ENCODE peak calls at places on chromosome 15, in eight cellular contexts. L is WERI-Rb-1, Y is fibroblast of lung, F is GM23338, H is colonic mucosa, T is mammary epithelial cell, D is progenitor cell of endocrine pancreas, K is fibroblast of the aortic adventitia. B is an unnamed sample.

GRCh38 chr15:96064351-96064756 is 266.1 kb upstream of the NR2F2 start:
- DNase-seq in L (no peak), Y (peak), F (peak), H (no peak), T (no peak), D (no peak), K (peak), B (no peak)

GRCh38 chr15:88725305-88726220 is 77.7 kb upstream of the ACAN start:
- DNase-seq in L (no peak), Y (no peak), F (no peak), H (no peak), T (no peak), D (no peak), K (no peak), B (no peak)

GRCh38 chr15:39919740-39920509 is at the start of gene GPR176:
- DNase-seq in L (peak), Y (peak), F (peak), H (peak), T (peak), D (peak), K (peak), B (peak)

GRCh38 chr15:61049003-61049402 is 180.1 kb downstream of the RORA start:
- DNase-seq in L (no peak), Y (no peak), F (no peak), H (no peak), T (no peak), D (no peak), K (no peak), B (no peak)

GRCh38 chr15:77983708-77984445 is 93.6 kb downstream of the TBC1D2B start:
- DNase-seq in L (peak), Y (peak), F (peak), H (peak), T (no peak), D (no peak), K (no peak), B (no peak)

GRCh38 chr15:27017168-27017809 is 46.3 kb downstream of the GABRG3 start:
- DNase-seq in L (peak), Y (peak), F (peak), H (no peak), T (peak), D (peak), K (peak), B (peak)

GRCh38 chr15:76866008-76866407 is 39.1 kb downstream of the SCAPER start:
- DNase-seq in L (no peak), Y (peak), F (no peak), H (no peak), T (peak), D (no peak), K (no peak), B (no peak)

GRCh38 chr15:43886558-43886957 is 59.8 kb downstream of the WDR76 start:
- DNase-seq in L (no peak), Y (no peak), F (no peak), H (no peak), T (no peak), D (no peak), K (no peak), B (no peak)

GRCh38 chr15:43998607-43999006 is 171.8 kb downstream of the WDR76 start:
- DNase-seq in L (no peak), Y (peak), F (peak), H (peak), T (no peak), D (no peak), K (peak), B (no peak)

GRCh38 chr15:55322452-55322851 is 3.4 kb downstream of the PIGB start:
- DNase-seq in L (no peak), Y (no peak), F (no peak), H (no peak), T (no peak), D (no peak), K (no peak), B (no peak)

GRCh38 chr15:59484399-59484798 is 46.4 kb downstream of the FAM81A start:
- DNase-seq in L (no peak), Y (no peak), F (no peak), H (no peak), T (no peak), D (no peak), K (no peak), B (no peak)

GRCh38 chr15:42037650-42038049 is 16.8 kb upstream of the PLA2G4E start:
- DNase-seq in L (no peak), Y (no peak), F (no peak), H (peak), T (peak), D (no peak), K (no peak), B (no peak)

GRCh38 chr15:31397851-31398661 is 71.4 kb downstream of the KLF13 start:
- DNase-seq in L (no peak), Y (no peak), F (peak), H (peak), T (peak), D (no peak), K (no peak), B (no peak)

GRCh38 chr15:31279221-31280036 is 47.2 kb upstream of the KLF13 start:
- DNase-seq in L (no peak), Y (no peak), F (no peak), H (peak), T (peak), D (no peak), K (no peak), B (no peak)

GRCh38 chr15:65818927-65819562 is 27.0 kb upstream of the DENND4A start:
- DNase-seq in L (no peak), Y (no peak), F (no peak), H (no peak), T (no peak), D (no peak), K (no peak), B (no peak)

GRCh38 chr15:94607176-94607654 is 375.9 kb downstream of the MCTP2 start:
- DNase-seq in L (no peak), Y (peak), F (no peak), H (no peak), T (peak), D (no peak), K (no peak), B (no peak)

GRCh38 chr15:84950570-84951111 is 31.0 kb upstream of the PDE8A start:
- DNase-seq in L (no peak), Y (no peak), F (no peak), H (no peak), T (no peak), D (no peak), K (no peak), B (no peak)

GRCh38 chr15:84947947-84948830 is 33.5 kb upstream of the PDE8A start:
- DNase-seq in L (no peak), Y (peak), F (no peak), H (no peak), T (peak), D (no peak), K (peak), B (no peak)

GRCh38 chr15:84949845-84950569 is 31.6 kb upstream of the PDE8A start:
- DNase-seq in L (no peak), Y (peak), F (no peak), H (no peak), T (no peak), D (no peak), K (peak), B (no peak)

GRCh38 chr15:84946772-84947489 is 34.7 kb upstream of the PDE8A start:
- DNase-seq in L (no peak), Y (no peak), F (no peak), H (no peak), T (no peak), D (no peak), K (no peak), B (no peak)

DNA sequence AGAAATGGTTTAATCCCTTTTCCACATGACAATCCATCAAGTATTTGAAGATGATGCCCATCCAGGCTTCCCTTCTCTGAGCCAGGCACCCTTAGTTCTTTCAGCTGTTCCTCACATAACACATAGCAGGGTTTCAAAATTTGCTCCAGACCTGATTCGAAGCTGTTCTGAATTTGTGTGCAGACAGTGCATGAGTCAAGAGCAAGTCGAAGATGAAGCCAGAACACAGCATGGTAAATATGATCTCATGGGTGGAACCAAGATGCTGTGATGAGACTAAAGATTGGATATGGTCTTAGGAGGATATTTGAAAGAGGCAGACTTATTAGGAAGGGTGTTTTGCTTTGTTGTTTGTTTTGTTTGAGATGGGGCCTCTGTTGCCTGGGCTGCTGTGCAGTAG is 32.6 kb upstream of the PDE8A start:
- DNase-seq in L (no peak), Y (peak), F (no peak), H (no peak), T (no peak), D (no peak), K (peak), B (no peak)
- TF ChIP-seq CTCF in L (no peak), Y (no peak), F (no peak), H (no peak), T (no peak), D (no peak), K (no peak), B (no peak)

GRCh38 chr15:100672959-100673358 is 70.6 kb downstream of the ASB7 start:
- DNase-seq in L (no peak), Y (no peak), F (no peak), H (no peak), T (no peak), D (no peak), K (no peak), B (no peak)

GRCh38 chr15:100670505-100671021 is 68.2 kb downstream of the ASB7 start:
- DNase-seq in L (no peak), Y (no peak), F (no peak), H (no peak), T (no peak), D (no peak), K (no peak), B (no peak)

GRCh38 chr15:100671124-100671680 is 68.8 kb downstream of the ASB7 start:
- DNase-seq in L (no peak), Y (no peak), F (no peak), H (no peak), T (no peak), D (no peak), K (no peak), B (no peak)

GRCh38 chr15:100669260-100669659 is 66.9 kb downstream of the ASB7 start:
- DNase-seq in L (no peak), Y (no peak), F (no peak), H (no peak), T (no peak), D (no peak), K (no peak), B (no peak)

DNA sequence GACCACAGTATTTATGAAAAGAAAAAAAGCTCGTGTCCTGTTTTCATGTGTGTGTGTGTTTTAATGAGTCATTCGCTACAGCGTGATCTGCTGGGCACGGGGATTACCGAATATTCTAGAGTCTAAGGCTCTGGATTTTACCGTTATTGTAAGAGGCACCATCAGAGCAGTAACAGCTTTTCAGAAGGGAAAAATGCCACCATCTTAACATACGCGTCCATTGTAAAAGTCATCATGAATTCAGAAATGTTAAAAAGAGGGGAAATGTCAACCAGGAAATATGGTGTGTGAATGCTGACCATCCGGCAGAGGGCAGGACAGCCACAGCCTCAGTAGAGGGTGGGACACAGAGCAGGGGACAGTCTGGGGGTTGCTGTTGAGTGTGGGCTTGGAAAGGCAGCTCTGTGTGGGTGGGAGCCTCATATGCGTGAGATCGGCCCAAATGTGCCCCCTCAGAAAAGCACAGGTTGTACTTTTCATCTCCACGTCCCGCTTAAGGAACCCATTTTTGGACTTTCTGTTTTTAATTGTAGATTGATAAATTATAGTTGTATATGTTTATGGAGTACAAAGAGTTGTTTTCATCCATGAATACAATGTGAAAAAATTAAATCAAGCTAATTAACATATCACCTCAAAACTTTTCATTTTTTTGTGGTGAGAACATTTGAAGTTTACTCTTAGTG is 69.6 kb downstream of the ASB7 start:
- DNase-seq in L (peak), Y (peak), F (peak), H (no peak), T (peak), D (no peak), K (peak), B (peak)
- TF ChIP-seq CTCF in L (peak), Y (peak), F (peak), H (no peak), T (peak), D (peak), K (peak), B (peak)

GRCh38 chr15:73051402-73051810 is 857 bp upstream of the NEO1 start:
- DNase-seq in L (no peak), Y (no peak), F (no peak), H (peak), T (peak), D (no peak), K (no peak), B (no peak)

GRCh38 chr15:73053398-73053723 is 1.1 kb downstream of the NEO1 start:
- DNase-seq in L (no peak), Y (no peak), F (peak), H (peak), T (no peak), D (no peak), K (no peak), B (no peak)

GRCh38 chr15:73051811-73052678 is at the start of gene NEO1:
- DNase-seq in L (peak), Y (peak), F (peak), H (peak), T (peak), D (peak), K (peak), B (peak)

GRCh38 chr15:73054417-73054963 is 2.2 kb downstream of the NEO1 start:
- DNase-seq in L (no peak), Y (no peak), F (no peak), H (peak), T (no peak), D (no peak), K (no peak), B (no peak)

DNA sequence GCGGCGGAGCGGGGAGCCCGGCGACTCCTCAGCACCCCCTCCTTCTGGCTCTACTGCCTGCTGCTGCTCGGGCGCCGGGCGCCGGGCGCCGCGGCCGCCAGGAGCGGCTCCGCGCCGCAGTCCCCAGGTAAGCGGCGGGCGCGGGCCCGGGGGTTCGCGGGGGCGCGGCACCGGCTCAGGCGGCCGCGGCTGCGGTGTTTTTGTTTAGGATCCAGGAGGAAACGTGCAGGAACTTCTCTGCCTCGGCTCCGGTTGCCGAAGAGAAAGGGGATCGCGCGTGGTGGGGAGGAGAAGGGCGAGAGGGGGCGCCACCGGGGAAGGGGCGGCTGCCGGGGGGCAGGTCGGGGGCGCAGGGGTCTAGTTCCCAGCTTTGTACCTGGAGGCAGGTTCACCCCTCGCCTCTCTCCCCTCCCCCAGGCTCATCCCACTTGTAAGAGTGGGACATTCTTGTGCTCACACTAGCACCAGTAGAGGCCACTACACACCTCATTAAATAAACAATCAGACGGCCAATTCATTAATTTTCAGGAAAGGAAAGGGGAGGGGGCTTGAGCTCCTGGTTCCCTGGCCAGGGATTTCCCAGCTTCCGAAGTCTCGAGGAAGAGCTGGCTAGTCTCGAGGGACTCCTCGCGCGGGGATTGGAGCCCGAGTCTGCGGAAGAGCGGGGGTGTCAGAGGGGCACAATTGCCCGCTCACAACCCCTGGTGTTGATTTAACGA is 575 bp downstream of the NEO1 start:
- DNase-seq in L (peak), Y (peak), F (peak), H (peak), T (peak), D (peak), K (peak), B (peak)
- TF ChIP-seq CTCF in L (peak), Y (no peak), F (peak), H (peak), T (peak), D (peak), K (peak), B (peak)

DNA sequence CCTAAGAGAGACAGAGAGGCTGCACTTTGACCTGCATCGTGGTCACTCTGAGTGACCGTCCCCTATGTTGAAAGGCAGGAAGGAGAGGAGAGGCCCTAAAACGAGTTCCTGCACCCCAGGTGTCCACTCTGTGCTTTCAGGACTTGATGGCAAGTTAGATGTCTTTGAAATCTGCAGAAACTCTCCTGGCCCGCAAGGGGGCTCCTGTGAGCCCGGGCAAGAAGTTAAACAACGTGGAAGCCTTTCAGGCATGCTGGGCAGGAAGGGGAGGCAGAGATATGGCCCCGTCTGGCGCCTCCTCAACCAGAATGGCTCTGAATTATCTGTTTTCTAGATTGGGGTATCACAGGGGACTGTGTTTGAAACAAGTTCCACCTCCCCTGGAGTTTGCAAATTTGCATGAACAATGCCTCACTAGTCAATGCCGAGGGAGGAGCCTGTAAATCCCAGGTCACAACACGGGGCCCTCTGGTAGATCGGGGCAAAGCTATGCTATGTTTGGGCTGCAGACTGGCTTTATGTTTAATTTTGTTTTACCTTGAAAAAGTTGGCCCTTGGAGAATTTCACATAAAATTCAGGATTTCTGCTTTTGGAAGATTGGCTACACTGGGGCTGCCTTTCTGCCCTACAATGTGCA is 9.8 kb downstream of the CTXND1 start:
- DNase-seq in L (peak), Y (peak), F (peak), H (no peak), T (peak), D (peak), K (peak), B (peak)
- TF ChIP-seq CTCF in L (peak), Y (peak), F (peak), H (peak), T (peak), D (peak), K (peak), B (peak)

DNA sequence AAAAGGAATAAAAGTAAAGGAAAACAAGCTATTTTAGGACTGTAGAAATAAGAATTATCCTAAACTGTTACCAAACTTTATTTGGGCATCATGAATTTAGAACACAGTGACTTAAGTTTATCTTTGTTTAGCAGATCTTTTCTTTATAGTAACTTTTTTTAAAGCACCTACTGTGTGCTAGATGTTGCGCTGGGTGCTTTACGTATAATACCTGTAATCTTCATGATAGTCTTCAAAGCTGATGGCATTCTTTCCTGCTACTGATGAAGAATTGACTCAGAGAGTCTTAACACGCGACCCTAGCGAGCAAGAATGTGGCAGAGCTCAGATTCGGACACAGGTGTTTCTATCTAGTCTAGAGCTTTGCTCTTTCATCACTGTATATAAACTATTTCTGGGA is 53.9 kb downstream of the CHD2 start:
- DNase-seq in L (no peak), Y (no peak), F (no peak), H (no peak), T (no peak), D (no peak), K (no peak), B (no peak)
- TF ChIP-seq CTCF in L (no peak), Y (no peak), F (no peak), H (no peak), T (no peak), D (no peak), K (no peak), B (no peak)

GRCh38 chr15:47711654-47712053 is 5.7 kb upstream of the SEMA6D start:
- DNase-seq in L (no peak), Y (peak), F (peak), H (no peak), T (peak), D (no peak), K (no peak), B (no peak)
- TF ChIP-seq CTCF in L (peak), Y (peak), F (peak), H (peak), T (peak), D (peak), K (peak), B (peak)

B was measured in nephron progenitor cell.